ENCODE peak calls at places on chromosomes 11 and 22, in five cellular contexts. One of them, this sample, is unnamed.

GRCh38 chr11:2581931-2582435 is 117.8 kb downstream of the KCNQ1OT1 start:
- DNase-seq in K562: no peak
- DNase-seq in GM12878: no peak
- DNase-seq in H1: no peak
- DNase-seq in HepG2: no peak
- DNase-seq in this sample: no peak

GRCh38 chr22:41834005-41834975 is 1.4 kb downstream of the SREBF2 start:
- DNase-seq in K562: no peak
- DNase-seq in GM12878: no peak
- DNase-seq in H1: no peak
- DNase-seq in HepG2: peak; percentile 61
- DNase-seq in this sample: no peak

GRCh38 chr22:39994566-39995345 is at the start of gene FAM83F:
- DNase-seq in K562: peak; percentile 41
- DNase-seq in GM12878: no peak
- DNase-seq in H1: peak; percentile 79
- DNase-seq in HepG2: no peak
- DNase-seq in this sample: no peak

GRCh38 chr11:130874396-130874795 is 41.9 kb downstream of the SNX19 start:
- DNase-seq in K562: no peak
- DNase-seq in GM12878: no peak
- DNase-seq in H1: no peak
- DNase-seq in HepG2: no peak
- DNase-seq in this sample: no peak

GRCh38 chr11:35786918-35787557 is 124.5 kb downstream of the TRIM44 start:
- DNase-seq in K562: no peak
- DNase-seq in GM12878: no peak
- DNase-seq in H1: no peak
- DNase-seq in HepG2: no peak
- DNase-seq in this sample: no peak

GRCh38 chr11:1087961-1088926 is 13.6 kb downstream of the MUC2 start:
- DNase-seq in K562: peak; percentile 62
- DNase-seq in GM12878: no peak
- DNase-seq in H1: no peak
- DNase-seq in HepG2: peak; percentile 12
- DNase-seq in this sample: no peak

GRCh38 chr11:42465613-42466012 is 846.2 kb upstream of the API5 start:
- DNase-seq in K562: no peak
- DNase-seq in GM12878: no peak
- DNase-seq in H1: no peak
- DNase-seq in HepG2: no peak
- DNase-seq in this sample: no peak

GRCh38 chr11:61897387-61898246 is 6.3 kb upstream of the FADS3 start:
- DNase-seq in K562: peak; percentile 79
- DNase-seq in GM12878: no peak
- DNase-seq in H1: peak; percentile 98
- DNase-seq in HepG2: peak; percentile 51
- DNase-seq in this sample: peak; percentile 91

GRCh38 chr11:134956461-134957209 is 544.6 kb upstream of the B3GAT1 start:
- DNase-seq in K562: no peak
- DNase-seq in GM12878: no peak
- DNase-seq in H1: no peak
- DNase-seq in HepG2: no peak
- DNase-seq in this sample: no peak

GRCh38 chr11:104772806-104773241 is 125.4 kb downstream of the CASP12 start:
- DNase-seq in K562: no peak
- DNase-seq in GM12878: no peak
- DNase-seq in H1: no peak
- DNase-seq in HepG2: no peak
- DNase-seq in this sample: peak; percentile 21

GRCh38 chr11:3022300-3022967 is 30.3 kb upstream of the NAP1L4 start:
- DNase-seq in K562: no peak
- DNase-seq in GM12878: peak; percentile 38
- DNase-seq in H1: no peak
- DNase-seq in HepG2: no peak
- DNase-seq in this sample: no peak

GRCh38 chr11:47869548-47870393 is 21.6 kb upstream of the NUP160 start:
- DNase-seq in K562: no peak
- DNase-seq in GM12878: no peak
- DNase-seq in H1: no peak
- DNase-seq in HepG2: no peak
- DNase-seq in this sample: peak; percentile 58

GRCh38 chr11:94751806-94752205 is 16.4 kb upstream of the AMOTL1 start:
- DNase-seq in K562: no peak
- DNase-seq in GM12878: no peak
- DNase-seq in H1: no peak
- DNase-seq in HepG2: no peak
- DNase-seq in this sample: no peak

GRCh38 chr11:116366980-116367640 is 405.7 kb downstream of the BUD13 start:
- DNase-seq in K562: no peak
- DNase-seq in GM12878: no peak
- DNase-seq in H1: no peak
- DNase-seq in HepG2: peak; percentile 83
- DNase-seq in this sample: peak; percentile 6

GRCh38 chr11:132114185-132114584 is 743.8 kb downstream of the NTM start:
- DNase-seq in K562: no peak
- DNase-seq in GM12878: no peak
- DNase-seq in H1: no peak
- DNase-seq in HepG2: no peak
- DNase-seq in this sample: peak; percentile 6

GRCh38 chr11:27116684-27117083 is 76.1 kb downstream of the BBOX1 start:
- DNase-seq in K562: no peak
- DNase-seq in GM12878: no peak
- DNase-seq in H1: no peak
- DNase-seq in HepG2: no peak
- DNase-seq in this sample: no peak

GRCh38 chr11:702731-703461 is 3.1 kb upstream of the EPS8L2 start:
- DNase-seq in K562: no peak
- DNase-seq in GM12878: no peak
- DNase-seq in H1: no peak
- DNase-seq in HepG2: no peak
- DNase-seq in this sample: no peak

GRCh38 chr11:108713076-108713790 is 48.4 kb downstream of the DDX10 start:
- DNase-seq in K562: no peak
- DNase-seq in GM12878: peak; percentile 54
- DNase-seq in H1: no peak
- DNase-seq in HepG2: no peak
- DNase-seq in this sample: no peak

GRCh38 chr22:26479043-26479791 is 4.4 kb downstream of the HPS4 start:
- DNase-seq in K562: no peak
- DNase-seq in GM12878: no peak
- DNase-seq in H1: no peak
- DNase-seq in HepG2: peak; percentile 31
- DNase-seq in this sample: no peak

GRCh38 chr22:28341001-28341400 is 338.6 kb downstream of the TTC28 start:
- DNase-seq in K562: no peak
- DNase-seq in GM12878: no peak
- DNase-seq in H1: no peak
- DNase-seq in HepG2: no peak
- DNase-seq in this sample: no peak

GRCh38 chr11:117919326-117920275 is 9.6 kb downstream of the TMPRSS13 start:
- DNase-seq in K562: no peak
- DNase-seq in GM12878: no peak
- DNase-seq in H1: no peak
- DNase-seq in HepG2: no peak
- DNase-seq in this sample: no peak

GRCh38 chr11:10329935-10330334 is 25.1 kb downstream of the ADM start:
- DNase-seq in K562: no peak
- DNase-seq in GM12878: no peak
- DNase-seq in H1: no peak
- DNase-seq in HepG2: no peak
- DNase-seq in this sample: peak; percentile 51

GRCh38 chr11:10076458-10077141 is 217.4 kb downstream of the SBF2 start:
- DNase-seq in K562: peak; percentile 62
- DNase-seq in GM12878: no peak
- DNase-seq in H1: peak; percentile 84
- DNase-seq in HepG2: peak; percentile 19
- DNase-seq in this sample: peak; percentile 10

GRCh38 chr22:17218341-17218740 is 894 bp downstream of the ADA2 start:
- DNase-seq in K562: no peak
- DNase-seq in GM12878: no peak
- DNase-seq in H1: no peak
- DNase-seq in HepG2: no peak
- DNase-seq in this sample: no peak

GRCh38 chr22:17217179-17217578 is 2.1 kb downstream of the ADA2 start:
- DNase-seq in K562: no peak
- DNase-seq in GM12878: no peak
- DNase-seq in H1: no peak
- DNase-seq in HepG2: no peak
- DNase-seq in this sample: no peak

GRCh38 chr22:17214416-17215043 is 4.7 kb downstream of the ADA2 start:
- DNase-seq in K562: no peak
- DNase-seq in GM12878: no peak
- DNase-seq in H1: no peak
- DNase-seq in HepG2: no peak
- DNase-seq in this sample: no peak

GRCh38 chr22:17213976-17214375 is 5.3 kb downstream of the ADA2 start:
- DNase-seq in K562: peak; percentile 51
- DNase-seq in GM12878: no peak
- DNase-seq in H1: peak; percentile 72
- DNase-seq in HepG2: peak; percentile 21
- DNase-seq in this sample: no peak
- TF ChIP-seq CTCF in K562: peak; percentile 69
- TF ChIP-seq CTCF in GM12878: peak; percentile 35
- TF ChIP-seq CTCF in H1: peak; percentile 67
- TF ChIP-seq CTCF in HepG2: peak; percentile 18
- TF ChIP-seq CTCF in this sample: no peak

GRCh38 chr22:29627196-29627535 is 23.7 kb downstream of the NF2 start:
- DNase-seq in K562: no peak
- DNase-seq in GM12878: no peak
- DNase-seq in H1: no peak
- DNase-seq in HepG2: no peak
- DNase-seq in this sample: no peak

GRCh38 chr22:29629382-29630179 is 26.1 kb downstream of the NF2 start:
- DNase-seq in K562: no peak
- DNase-seq in GM12878: no peak
- DNase-seq in H1: no peak
- DNase-seq in HepG2: no peak
- DNase-seq in this sample: no peak

GRCh38 chr22:29625090-29625825 is 21.8 kb downstream of the NF2 start:
- DNase-seq in K562: peak; percentile 42
- DNase-seq in GM12878: no peak
- DNase-seq in H1: no peak
- DNase-seq in HepG2: peak; percentile 62
- DNase-seq in this sample: peak; percentile 69

GRCh38 chr22:29628982-29629381 is 25.5 kb downstream of the NF2 start:
- DNase-seq in K562: no peak
- DNase-seq in GM12878: no peak
- DNase-seq in H1: no peak
- DNase-seq in HepG2: no peak
- DNase-seq in this sample: no peak

GRCh38 chr22:29626497-29627195 is 23.2 kb downstream of the NF2 start:
- DNase-seq in K562: no peak
- DNase-seq in GM12878: no peak
- DNase-seq in H1: no peak
- DNase-seq in HepG2: peak; percentile 15
- DNase-seq in this sample: no peak
- TF ChIP-seq KDM1A in K562: no peak
- TF ChIP-seq KDM1A in GM12878: no peak
- TF ChIP-seq KDM1A in H1: no peak
- TF ChIP-seq KDM1A in HepG2: no peak
- TF ChIP-seq KDM1A in this sample: no peak

GRCh38 chr11:14702760-14703159 is 59.2 kb downstream of the PDE3B start:
- DNase-seq in K562: no peak
- DNase-seq in GM12878: no peak
- DNase-seq in H1: no peak
- DNase-seq in HepG2: no peak
- DNase-seq in this sample: no peak

GRCh38 chr11:14698771-14699170 is 55.2 kb downstream of the PDE3B start:
- DNase-seq in K562: no peak
- DNase-seq in GM12878: no peak
- DNase-seq in H1: no peak
- DNase-seq in HepG2: no peak
- DNase-seq in this sample: no peak

GRCh38 chr11:14703731-14704130 is 60.1 kb downstream of the PDE3B start:
- DNase-seq in K562: no peak
- DNase-seq in GM12878: no peak
- DNase-seq in H1: no peak
- DNase-seq in HepG2: no peak
- DNase-seq in this sample: no peak

GRCh38 chr11:14700593-14700992 is 57.0 kb downstream of the PDE3B start:
- DNase-seq in K562: no peak
- DNase-seq in GM12878: no peak
- DNase-seq in H1: no peak
- DNase-seq in HepG2: no peak
- DNase-seq in this sample: no peak
- H3K4me2 ChIP-seq in K562: no peak overlapping the region
- H3K4me2 ChIP-seq in GM12878: no peak overlapping the region
- H3K4me2 ChIP-seq in H1: no peak overlapping the region
- H3K4me2 ChIP-seq in HepG2: no peak overlapping the region
- H3K4me2 ChIP-seq in this sample: no peak overlapping the region

GRCh38 chr11:102683277-102683676 is 22.3 kb downstream of the MMP27 start:
- DNase-seq in K562: no peak
- DNase-seq in GM12878: no peak
- DNase-seq in H1: no peak
- DNase-seq in HepG2: no peak
- DNase-seq in this sample: no peak
- TF ChIP-seq CTCF in K562: no peak
- TF ChIP-seq CTCF in GM12878: peak; percentile 18
- TF ChIP-seq CTCF in H1: peak; percentile 31
- TF ChIP-seq CTCF in HepG2: peak; percentile 31
- TF ChIP-seq CTCF in this sample: no peak

DNA sequence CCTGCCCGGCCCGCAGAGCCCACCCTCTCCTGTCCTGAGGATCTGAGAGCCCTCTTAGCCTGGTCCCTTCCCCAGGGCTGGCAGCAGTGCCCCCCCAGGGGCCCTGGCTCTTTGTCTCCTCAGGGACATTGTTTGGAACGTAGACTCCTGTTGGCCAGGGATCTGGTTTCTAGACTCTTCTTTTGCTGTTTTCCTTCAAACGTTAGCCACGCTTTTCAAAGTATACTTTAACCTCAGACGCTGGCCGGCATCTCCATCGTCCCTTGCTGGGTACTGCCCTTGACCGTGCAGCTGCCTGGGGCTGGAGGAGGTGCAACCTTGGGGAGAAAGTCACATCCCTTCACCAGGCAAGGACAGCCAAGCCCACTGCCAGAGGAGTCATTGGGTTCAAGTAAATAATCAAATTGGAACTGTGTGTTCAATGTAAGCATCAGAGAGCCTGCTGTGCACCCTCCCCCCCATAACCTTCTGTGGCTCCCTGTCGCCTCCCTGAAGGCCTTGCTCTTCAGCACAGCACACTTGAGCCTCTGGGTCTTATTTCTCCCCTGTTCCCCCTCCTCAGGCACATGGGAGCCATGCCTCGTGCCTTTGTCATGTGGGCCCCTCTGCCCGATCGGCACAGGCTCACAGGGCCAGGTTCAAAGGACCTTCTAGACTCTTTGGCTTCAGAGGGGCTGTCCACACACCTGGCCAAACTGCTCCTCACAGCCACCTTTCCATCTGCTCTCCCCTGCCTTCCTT is 21.8 kb upstream of the WNT7B start:
- DNase-seq in K562: no peak
- DNase-seq in GM12878: no peak
- DNase-seq in H1: no peak
- DNase-seq in HepG2: no peak
- DNase-seq in this sample: no peak
- TF ChIP-seq KDM1A in K562: no peak
- TF ChIP-seq KDM1A in GM12878: no peak
- TF ChIP-seq KDM1A in H1: no peak
- TF ChIP-seq KDM1A in HepG2: no peak
- TF ChIP-seq KDM1A in this sample: no peak

This sample was measured in A549.